ENCODE peak calls at places on chromosome 11, in eight cellular contexts. One of them, this sample, is unnamed.

GRCh38 chr11:5046754-5047330 is 516 bp downstream of the OR52J3 start:
- DNase-seq in HFF-Myc: no peak
- DNase-seq in stimulated activated CD4-positive, alpha-beta T cell treated with anti-CD3 and anti-CD28 coated beads, Interleukin-12 subunit alpha, Interleukin-12 subunit beta, amount 100 ng/mL, for 4 hours: no peak
- DNase-seq in GM23338: peak; percentile 23
- DNase-seq in kidney: no peak
- DNase-seq in heart left ventricle: no peak
- DNase-seq in stimulated activated CD8-positive, alpha-beta memory T cell treated with anti-CD3 and anti-CD28 coated beads, Interleukin-15, amount 100 ng/mL, for 24 hours: no peak
- DNase-seq in AG10803: no peak
- DNase-seq in this sample: no peak

GRCh38 chr11:62400760-62401159 is 18.1 kb upstream of the SCGB1A1 start:
- DNase-seq in HFF-Myc: peak; percentile 37
- DNase-seq in stimulated activated CD4-positive, alpha-beta T cell treated with anti-CD3 and anti-CD28 coated beads, Interleukin-12 subunit alpha, Interleukin-12 subunit beta, amount 100 ng/mL, for 4 hours: no peak
- DNase-seq in heart left ventricle: peak; percentile 85
- DNase-seq in stimulated activated CD8-positive, alpha-beta memory T cell treated with anti-CD3 and anti-CD28 coated beads, Interleukin-15, amount 100 ng/mL, for 24 hours: no peak
- DNase-seq in AG10803: peak; percentile 93
- DNase-seq in kidney: peak; percentile 91
- DNase-seq in GM23338: no peak
- DNase-seq in this sample: no peak

GRCh38 chr11:65103476-65103875 is 7.5 kb downstream of the VPS51 start:
- DNase-seq in AG10803: no peak
- DNase-seq in stimulated activated CD8-positive, alpha-beta memory T cell treated with anti-CD3 and anti-CD28 coated beads, Interleukin-15, amount 100 ng/mL, for 24 hours: no peak
- DNase-seq in heart left ventricle: no peak
- DNase-seq in GM23338: no peak
- DNase-seq in HFF-Myc: no peak
- DNase-seq in stimulated activated CD4-positive, alpha-beta T cell treated with anti-CD3 and anti-CD28 coated beads, Interleukin-12 subunit alpha, Interleukin-12 subunit beta, amount 100 ng/mL, for 4 hours: no peak
- DNase-seq in kidney: no peak
- DNase-seq in this sample: no peak

GRCh38 chr11:16012125-16012751 is 344.1 kb downstream of the SOX6 start:
- DNase-seq in AG10803: no peak
- DNase-seq in kidney: no peak
- DNase-seq in stimulated activated CD4-positive, alpha-beta T cell treated with anti-CD3 and anti-CD28 coated beads, Interleukin-12 subunit alpha, Interleukin-12 subunit beta, amount 100 ng/mL, for 4 hours: no peak
- DNase-seq in stimulated activated CD8-positive, alpha-beta memory T cell treated with anti-CD3 and anti-CD28 coated beads, Interleukin-15, amount 100 ng/mL, for 24 hours: no peak
- DNase-seq in GM23338: no peak
- DNase-seq in HFF-Myc: no peak
- DNase-seq in heart left ventricle: no peak
- DNase-seq in this sample: no peak

GRCh38 chr11:78200553-78200952 is 11.8 kb downstream of the USP35 start:
- DNase-seq in kidney: no peak
- DNase-seq in AG10803: no peak
- DNase-seq in heart left ventricle: no peak
- DNase-seq in HFF-Myc: no peak
- DNase-seq in GM23338: no peak
- DNase-seq in stimulated activated CD4-positive, alpha-beta T cell treated with anti-CD3 and anti-CD28 coated beads, Interleukin-12 subunit alpha, Interleukin-12 subunit beta, amount 100 ng/mL, for 4 hours: no peak
- DNase-seq in stimulated activated CD8-positive, alpha-beta memory T cell treated with anti-CD3 and anti-CD28 coated beads, Interleukin-15, amount 100 ng/mL, for 24 hours: no peak
- DNase-seq in this sample: no peak

GRCh38 chr11:63488789-63489188 is 2.2 kb downstream of the PLAAT5 start:
- DNase-seq in HFF-Myc: no peak
- DNase-seq in stimulated activated CD4-positive, alpha-beta T cell treated with anti-CD3 and anti-CD28 coated beads, Interleukin-12 subunit alpha, Interleukin-12 subunit beta, amount 100 ng/mL, for 4 hours: no peak
- DNase-seq in heart left ventricle: no peak
- DNase-seq in GM23338: no peak
- DNase-seq in AG10803: no peak
- DNase-seq in stimulated activated CD8-positive, alpha-beta memory T cell treated with anti-CD3 and anti-CD28 coated beads, Interleukin-15, amount 100 ng/mL, for 24 hours: no peak
- DNase-seq in kidney: no peak
- DNase-seq in this sample: no peak

GRCh38 chr11:130088909-130089668 is 19.4 kb downstream of the APLP2 start:
- DNase-seq in HFF-Myc: no peak
- DNase-seq in stimulated activated CD8-positive, alpha-beta memory T cell treated with anti-CD3 and anti-CD28 coated beads, Interleukin-15, amount 100 ng/mL, for 24 hours: no peak
- DNase-seq in GM23338: no peak
- DNase-seq in heart left ventricle: no peak
- DNase-seq in stimulated activated CD4-positive, alpha-beta T cell treated with anti-CD3 and anti-CD28 coated beads, Interleukin-12 subunit alpha, Interleukin-12 subunit beta, amount 100 ng/mL, for 4 hours: no peak
- DNase-seq in AG10803: no peak
- DNase-seq in kidney: no peak
- DNase-seq in this sample: no peak

GRCh38 chr11:6319001-6319878 is 1.1 kb downstream of the CAVIN3 start:
- DNase-seq in GM23338: peak; percentile 66
- DNase-seq in stimulated activated CD4-positive, alpha-beta T cell treated with anti-CD3 and anti-CD28 coated beads, Interleukin-12 subunit alpha, Interleukin-12 subunit beta, amount 100 ng/mL, for 4 hours: no peak
- DNase-seq in HFF-Myc: no peak
- DNase-seq in stimulated activated CD8-positive, alpha-beta memory T cell treated with anti-CD3 and anti-CD28 coated beads, Interleukin-15, amount 100 ng/mL, for 24 hours: no peak
- DNase-seq in kidney: peak; percentile 85
- DNase-seq in heart left ventricle: peak; percentile 69
- DNase-seq in AG10803: peak; percentile 48
- DNase-seq in this sample: peak; percentile 59

GRCh38 chr11:5992150-5992549 is 5.4 kb upstream of the OR52L1 start:
- DNase-seq in GM23338: no peak
- DNase-seq in stimulated activated CD8-positive, alpha-beta memory T cell treated with anti-CD3 and anti-CD28 coated beads, Interleukin-15, amount 100 ng/mL, for 24 hours: no peak
- DNase-seq in stimulated activated CD4-positive, alpha-beta T cell treated with anti-CD3 and anti-CD28 coated beads, Interleukin-12 subunit alpha, Interleukin-12 subunit beta, amount 100 ng/mL, for 4 hours: no peak
- DNase-seq in AG10803: no peak
- DNase-seq in heart left ventricle: no peak
- DNase-seq in kidney: no peak
- DNase-seq in HFF-Myc: no peak
- DNase-seq in this sample: no peak

GRCh38 chr11:34732831-34733230 is 111.9 kb downstream of the EHF start:
- DNase-seq in HFF-Myc: no peak
- DNase-seq in stimulated activated CD8-positive, alpha-beta memory T cell treated with anti-CD3 and anti-CD28 coated beads, Interleukin-15, amount 100 ng/mL, for 24 hours: no peak
- DNase-seq in stimulated activated CD4-positive, alpha-beta T cell treated with anti-CD3 and anti-CD28 coated beads, Interleukin-12 subunit alpha, Interleukin-12 subunit beta, amount 100 ng/mL, for 4 hours: no peak
- DNase-seq in AG10803: no peak
- DNase-seq in GM23338: no peak
- DNase-seq in kidney: no peak
- DNase-seq in heart left ventricle: no peak
- DNase-seq in this sample: no peak

GRCh38 chr11:68460741-68461283 is at the start of gene PPP6R3:
- DNase-seq in HFF-Myc: no peak
- DNase-seq in kidney: no peak
- DNase-seq in stimulated activated CD4-positive, alpha-beta T cell treated with anti-CD3 and anti-CD28 coated beads, Interleukin-12 subunit alpha, Interleukin-12 subunit beta, amount 100 ng/mL, for 4 hours: no peak
- DNase-seq in stimulated activated CD8-positive, alpha-beta memory T cell treated with anti-CD3 and anti-CD28 coated beads, Interleukin-15, amount 100 ng/mL, for 24 hours: no peak
- DNase-seq in GM23338: no peak
- DNase-seq in heart left ventricle: no peak
- DNase-seq in AG10803: peak; percentile 29
- DNase-seq in this sample: no peak

This sample was measured in H9.